ENCODE peak calls at places on chromosomes 11 and 22, in four cellular contexts. M is GM12878, U is HepG2, X is H1. O is an unnamed sample.
A peak's percentile ranks its signal among the peaks of the same experiment; 100 is the strongest.

GRCh38 chr11:61827573-61828378 is at the start of gene FADS2:
- DNase-seq in X (peak; percentile 91), U (peak; percentile 55), M (peak; percentile 81), O (peak; percentile 93)

GRCh38 chr22:24059121-24059520 is 48.0 kb downstream of the CABIN1 start:
- DNase-seq in X (no peak), U (no peak), M (no peak), O (no peak)

GRCh38 chr11:117876341-117877119 is at the start of gene FXYD6:
- DNase-seq in X (peak; percentile 78), U (no peak), M (no peak), O (peak; percentile 95)

GRCh38 chr11:65216830-65217229 is 35.1 kb downstream of the CAPN1 start:
- DNase-seq in U (no peak), M (no peak), X (no peak), O (no peak)

GRCh38 chr11:62186195-62186594 is 3.8 kb upstream of the SCGB1D1 start:
- DNase-seq in M (no peak), X (no peak), U (no peak), O (no peak)

GRCh38 chr11:12100429-12100828 is 10.0 kb upstream of the MICAL2 start:
- DNase-seq in U (no peak), M (no peak), X (no peak), O (no peak)

GRCh38 chr22:42967933-42968332 is 47.0 kb downstream of the PACSIN2 start:
- DNase-seq in U (no peak), X (no peak), M (no peak), O (no peak)

GRCh38 chr11:122733301-122733686 is 77.8 kb downstream of the UBASH3B start:
- DNase-seq in U (no peak), M (no peak), X (no peak), O (no peak)

GRCh38 chr11:46594383-46594718 is 528 bp upstream of the AMBRA1 start:
- DNase-seq in M (no peak), U (no peak), X (no peak), O (no peak)

GRCh38 chr11:10778217-10778970 is 27.3 kb downstream of the CTR9 start:
- DNase-seq in X (no peak), M (no peak), U (no peak), O (peak; percentile 78)

GRCh38 chr22:50525104-50525958 is at the start of gene SCO2:
- DNase-seq in X (peak; percentile 96), M (peak; percentile 89), U (peak; percentile 90), O (peak; percentile 100)

GRCh38 chr11:19320764-19321163 is 80.0 kb upstream of the E2F8 start:
- DNase-seq in M (no peak), X (no peak), U (no peak), O (no peak)

GRCh38 chr22:41838842-41839618 is 6.1 kb downstream of the SREBF2 start:
- DNase-seq in U (no peak), M (no peak), X (no peak), O (no peak)

GRCh38 chr11:6229911-6230310 is 4.5 kb downstream of the FHIP1B start:
- DNase-seq in X (no peak), M (no peak), U (peak; percentile 29), O (no peak)

GRCh38 chr11:121452609-121453150 is at the start of gene SORL1-AS1:
- DNase-seq in X (no peak), M (no peak), U (no peak), O (no peak)

GRCh38 chr11:123407124-123407995 is 22.7 kb upstream of the GRAMD1B start:
- DNase-seq in M (no peak), X (peak; percentile 75), U (peak; percentile 58), O (peak; percentile 57)

GRCh38 chr11:115896084-115896483 is 391.9 kb upstream of the CADM1 start:
- DNase-seq in M (no peak), X (no peak), U (no peak), O (no peak)

GRCh38 chr22:39214383-39215069 is 30.3 kb downstream of the PDGFB start:
- DNase-seq in U (peak; percentile 58), X (peak; percentile 57), M (no peak), O (no peak)

GRCh38 chr22:46694423-46695170 is 43.5 kb downstream of the CERK start:
- DNase-seq in M (no peak), X (no peak), U (no peak), O (no peak)

GRCh38 chr11:72328366-72329224 is 84.6 kb upstream of the PHOX2A start:
- DNase-seq in U (no peak), X (no peak), M (no peak), O (no peak)

GRCh38 chr11:118364956-118365615 is 5.7 kb downstream of the UBE4A start:
- DNase-seq in X (no peak), U (no peak), M (no peak), O (no peak)

GRCh38 chr22:39985383-39986045 is 9.2 kb upstream of the FAM83F start:
- DNase-seq in M (no peak), X (no peak), U (no peak), O (no peak)

GRCh38 chr11:36510567-36511020 is 522 bp upstream of the TRAF6 start:
- DNase-seq in X (no peak), M (no peak), U (no peak), O (no peak)

GRCh38 chr11:3161309-3161708 is 3.8 kb downstream of the OSBPL5 start:
- DNase-seq in X (no peak), M (no peak), U (no peak), O (no peak)

DNA sequence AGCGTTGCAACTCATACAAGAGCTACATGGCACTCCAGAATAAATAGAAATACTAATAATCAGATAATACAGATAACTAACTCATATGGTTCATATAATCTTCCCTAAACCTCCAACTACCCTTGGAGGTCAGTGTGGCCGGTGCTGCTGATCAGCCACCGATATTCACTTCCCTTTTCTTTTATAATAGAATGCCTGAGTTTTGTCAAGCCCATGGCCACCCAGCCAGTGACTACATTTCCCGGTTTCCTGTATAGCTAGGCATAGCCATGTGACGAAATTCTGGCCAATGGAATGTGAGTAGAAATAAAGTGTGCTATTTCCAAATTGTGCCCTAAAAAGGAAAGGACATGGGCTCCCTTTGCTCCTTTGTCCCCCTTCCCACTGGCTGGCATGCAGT is 5.9 kb upstream of the CAT start:
- DNase-seq in U (no peak), X (no peak), M (no peak), O (no peak)
- TF ChIP-seq TCF12 in U (no peak), X (no peak), M (no peak), O (no peak)

GRCh38 chr11:92844197-92844596 is 125.3 kb upstream of the MTNR1B start:
- DNase-seq in M (no peak), X (no peak), U (no peak), O (no peak)

GRCh38 chr11:92841719-92842118 is 127.7 kb upstream of the MTNR1B start:
- DNase-seq in X (no peak), U (no peak), M (no peak), O (no peak)

GRCh38 chr11:92845390-92846185 is 123.9 kb upstream of the MTNR1B start:
- DNase-seq in M (no peak), X (no peak), U (peak; percentile 6), O (peak; percentile 45)

GRCh38 chr11:92846542-92847125 is 122.8 kb upstream of the MTNR1B start:
- DNase-seq in U (no peak), M (no peak), X (no peak), O (no peak)

GRCh38 chr11:92843455-92843854 is 126.0 kb upstream of the MTNR1B start:
- DNase-seq in U (no peak), X (no peak), M (no peak), O (no peak)
- TF ChIP-seq CHD2 in U (no peak), X (no peak), M (no peak), O (no peak)

DNA sequence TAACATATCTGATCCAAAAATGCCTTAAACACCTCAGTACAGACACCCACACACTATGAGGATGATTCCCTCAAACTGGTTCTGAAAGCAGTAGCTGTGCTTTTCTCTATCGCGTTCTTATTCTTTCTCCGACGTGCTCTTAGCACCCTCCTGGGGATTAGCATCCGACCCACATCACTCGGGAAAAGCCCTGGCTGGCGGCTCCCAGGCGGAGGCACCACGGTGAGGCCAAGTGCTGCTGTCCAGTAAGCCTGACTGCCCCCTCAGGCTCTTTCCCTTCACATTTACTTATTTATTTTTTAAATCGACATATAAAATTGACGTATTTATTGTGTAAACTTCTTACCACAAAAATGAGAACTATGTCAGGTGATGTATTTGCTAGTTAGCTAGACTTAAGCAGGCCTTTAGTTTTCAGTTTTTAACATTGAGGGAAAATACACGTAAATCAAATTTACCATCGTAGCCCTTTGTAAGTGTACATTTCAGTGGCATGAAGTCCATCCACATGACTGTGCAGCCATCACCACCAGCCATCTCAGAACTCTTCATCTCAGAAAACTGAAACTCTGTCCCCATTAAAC is 19.2 kb downstream of the TBX1 start:
- DNase-seq in U (no peak), X (no peak), M (no peak), O (no peak)
- TF ChIP-seq TCF12 in U (no peak), X (no peak), M (no peak), O (no peak)

GRCh38 chr22:28442264-28442950 is 237.2 kb downstream of the TTC28 start:
- DNase-seq in U (peak; percentile 74), M (no peak), X (peak; percentile 85), O (peak; percentile 91)
- TF ChIP-seq CHD2 in U (peak; percentile 45), M (no peak), X (no peak), O (no peak)